ENCODE peak calls at places on chromosomes 13 and 19, in eight cellular contexts. N, I, V, R, U, X, A and T are unnamed samples.

GRCh38 chr19:57241181-57241580 is 749 bp downstream of the ZNF805 start:
- DNase-seq in V (no peak), R (peak; percentile 9), U (peak; percentile 1), I (no peak), X (no peak), A (no peak), N (no peak), T (no peak)

GRCh38 chr19:47226426-47227346 is 4.3 kb downstream of the BBC3 start:
- DNase-seq in A (no peak), X (peak; percentile 31), R (peak; percentile 96), V (peak; percentile 93), I (peak; percentile 74), U (peak; percentile 85), N (no peak), T (no peak)

GRCh38 chr19:2308114-2308556 is at the start of gene LINGO3:
- DNase-seq in V (no peak), N (no peak), X (no peak), I (no peak), R (no peak), U (no peak), A (no peak), T (no peak)

GRCh38 chr19:5774921-5775320 is 9.6 kb downstream of the PRR22 start:
- DNase-seq in V (no peak), U (no peak), N (no peak), I (no peak), X (no peak), A (no peak), R (no peak), T (no peak)

GRCh38 chr13:43238341-43239083 is 215.1 kb downstream of the DNAJC15 start:
- DNase-seq in I (no peak), N (no peak), R (no peak), X (no peak), U (no peak), A (no peak), V (no peak), T (no peak)

GRCh38 chr19:10070730-10071446 is 15.2 kb upstream of the SHFL start:
- DNase-seq in U (no peak), N (no peak), A (no peak), V (no peak), R (peak; percentile 55), X (no peak), I (no peak), T (no peak)

GRCh38 chr19:46634656-46635218 is 1.3 kb downstream of the GNG8 start:
- DNase-seq in V (no peak), U (no peak), N (no peak), I (peak; percentile 82), X (no peak), R (no peak), A (no peak), T (no peak)

GRCh38 chr13:30829788-30830637 is 76.1 kb upstream of the MEDAG start:
- DNase-seq in N (no peak), U (no peak), X (no peak), V (no peak), R (peak; percentile 89), I (no peak), A (no peak), T (no peak)

GRCh38 chr13:112638157-112638750 is 50.3 kb upstream of the TUBGCP3 start:
- DNase-seq in R (no peak), I (peak; percentile 78), N (no peak), U (no peak), V (no peak), A (no peak), X (peak; percentile 53), T (no peak)

GRCh38 chr19:17665058-17665457 is 23.1 kb downstream of the UNC13A start:
- DNase-seq in A (no peak), V (no peak), U (no peak), I (no peak), R (no peak), X (no peak), N (no peak), T (no peak)

GRCh38 chr13:39273953-39274352 is 235.7 kb downstream of the NHLRC3 start:
- DNase-seq in U (no peak), R (peak; percentile 6), V (no peak), A (no peak), X (peak; percentile 4), I (peak; percentile 76), N (no peak), T (no peak)

GRCh38 chr19:37975071-37975470 is 68.1 kb downstream of the SIPA1L3 start:
- DNase-seq in U (no peak), V (no peak), A (no peak), R (no peak), I (no peak), X (no peak), N (no peak), T (no peak)

GRCh38 chr19:4065430-4066175 is 1.1 kb downstream of the ZBTB7A start:
- DNase-seq in X (peak; percentile 97), U (peak; percentile 97), V (peak; percentile 98), R (peak; percentile 96), A (peak; percentile 99), I (peak; percentile 97), N (peak; percentile 90), T (peak; percentile 99)

GRCh38 chr13:29756506-29756905 is 93.9 kb downstream of the UBL3 start:
- DNase-seq in N (no peak), R (no peak), X (no peak), V (no peak), I (no peak), U (no peak), A (no peak), T (no peak)

GRCh38 chr19:46394398-46394797 is 19.0 kb downstream of the CCDC8 start:
- DNase-seq in U (no peak), A (no peak), N (no peak), R (no peak), V (no peak), I (no peak), X (no peak), T (no peak)

GRCh38 chr13:24261566-24261965 is 47.8 kb upstream of the C1QTNF9 start:
- DNase-seq in R (no peak), A (no peak), U (peak; percentile 46), X (no peak), V (peak; percentile 47), I (no peak), N (no peak), T (no peak)

GRCh38 chr13:110270507-110270906 is 36.5 kb downstream of the COL4A1 start:
- DNase-seq in V (no peak), I (no peak), U (no peak), N (no peak), X (no peak), R (no peak), A (no peak), T (no peak)

GRCh38 chr13:29733069-29733700 is 117.2 kb downstream of the UBL3 start:
- DNase-seq in N (no peak), R (no peak), I (no peak), V (no peak), U (no peak), A (no peak), X (no peak), T (no peak)

GRCh38 chr19:19120308-19121156 is 17.7 kb downstream of the TMEM161A start:
- DNase-seq in N (no peak), U (peak; percentile 22), A (no peak), R (no peak), V (no peak), I (no peak), X (peak; percentile 41), T (no peak)

GRCh38 chr13:87982436-87982835 is 311.3 kb downstream of the SLITRK5 start:
- DNase-seq in N (no peak), A (no peak), R (no peak), I (no peak), X (no peak), V (no peak), U (no peak), T (no peak)

GRCh38 chr13:30932481-30933333 is at the start of gene TEX26:
- DNase-seq in X (no peak), N (no peak), A (no peak), U (no peak), V (no peak), I (no peak), R (no peak), T (no peak)

GRCh38 chr13:20465218-20465879 is 60.3 kb downstream of the CRYL1 start:
- DNase-seq in X (peak; percentile 24), I (peak; percentile 58), R (peak; percentile 52), U (no peak), N (no peak), A (no peak), V (no peak), T (no peak)

GRCh38 chr13:99258946-99259345 is 767 bp upstream of the GPR18 start:
- DNase-seq in U (peak; percentile 66), V (no peak), X (no peak), I (no peak), A (no peak), R (no peak), N (no peak), T (no peak)

GRCh38 chr13:90447735-90448103 is 899.8 kb upstream of the MIR17HG start:
- DNase-seq in V (no peak), X (peak; percentile 18), R (peak; percentile 59), A (no peak), U (no peak), N (no peak), I (no peak), T (no peak)

GRCh38 chr13:20006206-20006605 is 47.7 kb downstream of the ZMYM2 start:
- DNase-seq in V (no peak), A (no peak), X (no peak), I (no peak), R (no peak), N (no peak), U (no peak), T (no peak)

GRCh38 chr13:40622246-40622645 is 44.2 kb downstream of the FOXO1 start:
- DNase-seq in U (no peak), I (no peak), X (no peak), R (no peak), A (no peak), N (no peak), V (no peak), T (no peak)

GRCh38 chr13:34108396-34108795 is 290.4 kb downstream of the RFC3 start:
- DNase-seq in A (no peak), X (no peak), R (no peak), V (no peak), I (no peak), U (no peak), N (no peak), T (no peak)

GRCh38 chr13:94480672-94481145 is 1.2 kb upstream of the DCT start:
- DNase-seq in I (no peak), N (no peak), U (peak; percentile 23), V (no peak), A (no peak), X (no peak), R (peak; percentile 88), T (no peak)

GRCh38 chr13:74101436-74101835 is 32.8 kb downstream of the KLF12 start:
- DNase-seq in I (no peak), X (no peak), N (no peak), R (no peak), A (no peak), V (no peak), U (no peak), T (no peak)

GRCh38 chr13:35526577-35526976 is 50.1 kb upstream of the MAB21L1 start:
- DNase-seq in V (no peak), N (no peak), A (no peak), X (no peak), R (no peak), I (no peak), U (no peak), T (no peak)

GRCh38 chr19:29662604-29663404 is 2.5 kb upstream of the PLEKHF1 start:
- DNase-seq in X (peak; percentile 67), N (no peak), U (no peak), R (peak; percentile 97), I (no peak), A (no peak), V (peak; percentile 90), T (no peak)

GRCh38 chr19:18373892-18374629 is 11.9 kb upstream of the GDF15 start:
- DNase-seq in V (peak; percentile 92), U (peak; percentile 82), R (peak; percentile 99), I (peak; percentile 54), N (no peak), X (peak; percentile 86), A (no peak), T (peak; percentile 92)

GRCh38 chr13:84132491-84132890 is 250.2 kb upstream of the SLITRK1 start:
- DNase-seq in V (no peak), I (no peak), N (no peak), X (no peak), A (no peak), U (no peak), R (no peak), T (no peak)

GRCh38 chr13:27970382-27971235 is 1.5 kb upstream of the CDX2 start:
- DNase-seq in X (no peak), R (no peak), U (no peak), A (no peak), I (no peak), V (no peak), N (no peak), T (no peak)